ENCODE peak calls at places on chromosome 5, in six cellular contexts. Q, W, M, P, J and Z are unnamed samples.

GRCh38 chr5:160751297-160751696 is 100.7 kb downstream of the ATP10B start:
- DNase-seq in Q (no peak), W (no peak), M (no peak), P (no peak), J (no peak), Z (no peak)

GRCh38 chr5:4563400-4563799 is 576.7 kb upstream of the ADAMTS16 start:
- DNase-seq in Q (no peak), W (no peak), M (no peak), P (peak), J (no peak), Z (no peak)

GRCh38 chr5:94693043-94693822 is 74.8 kb downstream of the SLF1 start:
- DNase-seq in Q (no peak), W (peak), M (no peak), P (peak), J (no peak), Z (no peak)

GRCh38 chr5:139473565-139473964 is 2.8 kb downstream of the SMIM33 start:
- DNase-seq in Q (no peak), W (peak), M (no peak), P (no peak), J (no peak), Z (no peak)

GRCh38 chr5:69268899-69269298 is 34.2 kb downstream of the CDK7 start:
- DNase-seq in Q (no peak), W (no peak), M (no peak), P (no peak), J (no peak), Z (no peak)

GRCh38 chr5:122442938-122443337 is 130.9 kb downstream of the SNCAIP start:
- DNase-seq in Q (no peak), W (no peak), M (no peak), P (no peak), J (no peak), Z (no peak)

GRCh38 chr5:93076096-93076495 is 504.9 kb downstream of the NR2F1-AS1 start:
- DNase-seq in Q (no peak), W (no peak), M (no peak), P (no peak), J (no peak), Z (no peak)

GRCh38 chr5:67206381-67207328 is 10.1 kb upstream of the CD180 start:
- DNase-seq in Q (no peak), W (peak), M (no peak), P (no peak), J (no peak), Z (peak)